ENCODE peak calls at places on chromosome 19, in four cellular contexts. J, Q, V and D are unnamed samples.
A peak's percentile ranks its signal among the peaks of the same experiment; 100 is the strongest.

GRCh38 chr19:17687141-17687856 is 855 bp downstream of the UNC13A start:
- DNase-seq in J (peak; percentile 68), Q (no peak), V (peak; percentile 60), D (no peak)

GRCh38 chr19:33687761-33688656 is 66.3 kb downstream of the CHST8 start:
- DNase-seq in Q (no peak), J (no peak), V (no peak), D (no peak)

GRCh38 chr19:29299416-29300380 is 86.7 kb upstream of the UQCRFS1 start:
- DNase-seq in J (no peak), V (no peak), Q (no peak), D (no peak)

GRCh38 chr19:3149526-3150505 is 14.0 kb downstream of the GNA15 start:
- DNase-seq in J (no peak), V (no peak), Q (no peak), D (no peak)

GRCh38 chr19:30547192-30547591 is 175.0 kb downstream of the ZNF536 start:
- DNase-seq in Q (no peak), V (no peak), J (no peak), D (no peak)

GRCh38 chr19:5096536-5096935 is 127.6 kb downstream of the KDM4B start:
- DNase-seq in J (no peak), Q (no peak), V (no peak), D (no peak)

GRCh38 chr19:32220951-32221350 is 124.5 kb upstream of the ZNF507 start:
- DNase-seq in J (no peak), Q (no peak), V (no peak), D (no peak)

GRCh38 chr19:24065865-24066604 is 21.0 kb upstream of the ZNF254 start:
- DNase-seq in V (no peak), J (no peak), Q (peak; percentile 63), D (no peak)

GRCh38 chr19:46955114-46955812 is 64.4 kb upstream of the NPAS1 start:
- DNase-seq in J (no peak), Q (no peak), V (no peak), D (no peak)

GRCh38 chr19:49200238-49200862 is 42.8 kb downstream of the TRPM4 start:
- DNase-seq in V (peak; percentile 47), J (peak; percentile 19), Q (no peak), D (no peak)

GRCh38 chr19:3617463-3617862 is 9.1 kb downstream of the CACTIN start:
- DNase-seq in J (peak; percentile 26), Q (no peak), V (peak; percentile 76), D (no peak)

GRCh38 chr19:8655340-8655709 is 24.9 kb downstream of the NFILZ start:
- DNase-seq in V (no peak), Q (no peak), J (no peak), D (no peak)

GRCh38 chr19:29628661-29629385 is 22.7 kb downstream of the POP4 start:
- DNase-seq in J (no peak), V (no peak), Q (peak; percentile 67), D (no peak)

GRCh38 chr19:49474545-49474930 is 523 bp downstream of the FLT3LG start:
- DNase-seq in Q (no peak), V (no peak), J (no peak), D (no peak)

GRCh38 chr19:10601999-10602329 is 14.9 kb upstream of the AP1M2 start:
- DNase-seq in J (no peak), Q (no peak), V (no peak), D (no peak)

GRCh38 chr19:53659292-53659691 is 27.5 kb downstream of the DPRX start:
- DNase-seq in J (peak; percentile 93), Q (peak; percentile 91), V (peak; percentile 78), D (no peak)

GRCh38 chr19:39380521-39381502 is 10.1 kb downstream of the PAF1 start:
- DNase-seq in V (no peak), J (no peak), Q (no peak), D (no peak)

GRCh38 chr19:30696514-30696913 is 324.3 kb downstream of the ZNF536 start:
- DNase-seq in V (peak; percentile 87), J (peak; percentile 94), Q (peak; percentile 20), D (no peak)

GRCh38 chr19:17797397-17798201 is 2.7 kb downstream of the B3GNT3 start:
- DNase-seq in Q (peak; percentile 78), V (no peak), J (no peak), D (no peak)

GRCh38 chr19:7391218-7391670 is 42.5 kb downstream of the ARHGEF18 start:
- DNase-seq in V (no peak), Q (peak; percentile 80), J (no peak), D (no peak)

GRCh38 chr19:46283771-46284170 is 13.1 kb upstream of the HIF3A start:
- DNase-seq in Q (no peak), V (no peak), J (no peak), D (no peak)

GRCh38 chr19:32866564-32867265 is 2.9 kb downstream of the SLC7A9 start:
- DNase-seq in V (peak; percentile 37), J (peak; percentile 13), Q (peak; percentile 18), D (no peak)

GRCh38 chr19:33197591-33198000 is 3.5 kb downstream of the LRP3 start:
- DNase-seq in J (no peak), Q (no peak), V (no peak), D (no peak)

GRCh38 chr19:17686592-17687042 is 1.5 kb downstream of the UNC13A start:
- DNase-seq in J (peak; percentile 89), V (peak; percentile 87), Q (no peak), D (no peak)

GRCh38 chr19:28980236-28980868 is 232.6 kb downstream of the UQCRFS1 start:
- DNase-seq in V (peak; percentile 73), J (peak; percentile 75), Q (no peak), D (no peak)

GRCh38 chr19:42206871-42207755 is 10.4 kb downstream of the DEDD2 start:
- DNase-seq in Q (peak; percentile 62), V (no peak), J (no peak), D (no peak)

GRCh38 chr19:52248256-52248655 is 21.1 kb upstream of the ZNF766 start:
- DNase-seq in Q (peak; percentile 55), J (peak; percentile 78), V (peak; percentile 62), D (no peak)

GRCh38 chr19:4496304-4496703 is 22.0 kb downstream of the PLIN4 start:
- DNase-seq in V (no peak), Q (no peak), J (no peak), D (no peak)

GRCh38 chr19:52963229-52963760 is 614 bp upstream of the ZNF816 start:
- DNase-seq in Q (no peak), J (no peak), V (peak; percentile 39), D (no peak)

GRCh38 chr19:39277598-39277997 is 9.4 kb downstream of the IFNL2 start:
- DNase-seq in J (no peak), V (no peak), Q (peak; percentile 63), D (no peak)

GRCh38 chr19:8973501-8974091 is 36.6 kb downstream of the MUC16 start:
- DNase-seq in J (peak; percentile 40), V (no peak), Q (peak; percentile 13), D (no peak)

GRCh38 chr19:54011507-54012211 is 20.2 kb downstream of the CACNG6 start:
- DNase-seq in J (peak; percentile 33), V (peak; percentile 63), Q (no peak), D (no peak)

GRCh38 chr19:29956855-29957254 is 14.8 kb downstream of the URI1 start:
- DNase-seq in V (no peak), J (no peak), Q (no peak), D (no peak)

GRCh38 chr19:17846146-17846545 is 1.6 kb downstream of the JAK3 start:
- DNase-seq in V (no peak), Q (no peak), J (no peak), D (no peak)

GRCh38 chr19:10653482-10653731 is 739 bp upstream of the ILF3 start:
- DNase-seq in Q (no peak), J (no peak), V (no peak), D (no peak)

GRCh38 chr19:1324249-1324791 is 38.6 kb downstream of the EFNA2 start:
- DNase-seq in Q (no peak), J (no peak), V (no peak), D (no peak)

GRCh38 chr19:1327125-1327524 is 41.5 kb downstream of the EFNA2 start:
- DNase-seq in V (no peak), Q (no peak), J (no peak), D (no peak)

GRCh38 chr19:1322198-1322981 is 36.7 kb downstream of the EFNA2 start:
- DNase-seq in V (no peak), Q (no peak), J (no peak), D (no peak)

GRCh38 chr19:1325568-1326294 is 40.1 kb downstream of the EFNA2 start:
- DNase-seq in J (no peak), V (no peak), Q (no peak), D (no peak)

GRCh38 chr19:1324792-1325567 is 39.3 kb downstream of the EFNA2 start:
- DNase-seq in V (no peak), J (no peak), Q (peak; percentile 51), D (no peak)
- H2BK120ac ChIP-seq in V (no peak overlapping the region), J (no peak overlapping the region), Q (no peak overlapping the region), D (peak overlapping the region; percentile 41)

DNA sequence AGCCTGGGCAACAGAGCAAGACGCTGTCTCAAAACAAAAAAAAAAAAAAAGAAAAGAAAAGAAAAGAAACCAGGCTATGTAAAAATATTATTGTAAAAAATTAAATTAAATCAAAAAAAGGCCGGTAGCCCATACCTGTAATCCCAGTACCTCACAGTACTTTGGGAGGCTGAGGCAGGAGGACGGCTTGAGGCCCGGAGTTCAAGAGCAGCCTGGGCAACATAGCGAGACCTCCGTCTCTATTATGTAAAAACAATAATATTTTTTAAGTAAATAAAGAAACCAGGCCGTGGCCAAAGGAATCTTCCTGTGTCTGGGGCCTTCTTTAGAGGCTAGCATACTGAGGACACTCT is 770 bp upstream of the CAPNS1 start:
- DNase-seq in Q (no peak), V (no peak), J (no peak), D (no peak)
- H2BK120ac ChIP-seq in Q (peak overlapping the region; percentile 43), V (no peak overlapping the region), J (no peak overlapping the region), D (no peak overlapping the region)

DNA sequence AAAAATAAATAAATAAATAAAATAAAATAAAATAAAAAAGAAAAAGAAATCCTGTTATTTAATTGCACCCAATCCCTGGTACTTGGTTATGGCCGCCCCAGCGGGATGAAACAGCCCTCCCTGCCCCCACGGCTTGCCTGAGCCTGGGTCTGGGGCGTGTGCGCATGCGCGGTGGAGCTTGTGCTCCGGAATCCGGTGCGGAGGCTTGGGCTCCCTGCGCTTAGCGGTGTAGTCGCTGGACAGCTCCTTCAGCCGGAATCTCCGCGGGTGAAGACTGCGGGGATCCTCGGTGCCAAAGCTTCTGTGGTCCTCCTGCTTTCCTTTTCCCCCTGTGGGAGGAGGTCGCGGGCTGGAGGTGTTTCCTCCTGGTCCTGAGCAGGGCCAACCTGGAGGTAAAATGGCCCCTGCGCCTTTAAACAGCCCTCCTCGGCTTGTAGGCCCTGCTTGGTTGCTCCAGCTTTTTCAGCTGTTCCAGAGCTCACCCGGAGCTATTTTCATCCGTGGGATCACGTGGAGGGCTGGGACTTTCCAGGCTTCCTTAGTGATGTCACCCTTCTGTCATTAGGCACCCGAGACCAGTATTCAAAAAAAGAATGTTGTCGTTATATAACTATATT is at the start of gene PLA2G4C:
- DNase-seq in Q (peak; percentile 93), J (peak; percentile 92), V (peak; percentile 93), D (peak; percentile 78)
- H2BK120ac ChIP-seq in Q (no peak within 1 kb of the TSS), J (no peak within 1 kb of the TSS), V (no peak within 1 kb of the TSS), D (no peak within 1 kb of the TSS)

DNA sequence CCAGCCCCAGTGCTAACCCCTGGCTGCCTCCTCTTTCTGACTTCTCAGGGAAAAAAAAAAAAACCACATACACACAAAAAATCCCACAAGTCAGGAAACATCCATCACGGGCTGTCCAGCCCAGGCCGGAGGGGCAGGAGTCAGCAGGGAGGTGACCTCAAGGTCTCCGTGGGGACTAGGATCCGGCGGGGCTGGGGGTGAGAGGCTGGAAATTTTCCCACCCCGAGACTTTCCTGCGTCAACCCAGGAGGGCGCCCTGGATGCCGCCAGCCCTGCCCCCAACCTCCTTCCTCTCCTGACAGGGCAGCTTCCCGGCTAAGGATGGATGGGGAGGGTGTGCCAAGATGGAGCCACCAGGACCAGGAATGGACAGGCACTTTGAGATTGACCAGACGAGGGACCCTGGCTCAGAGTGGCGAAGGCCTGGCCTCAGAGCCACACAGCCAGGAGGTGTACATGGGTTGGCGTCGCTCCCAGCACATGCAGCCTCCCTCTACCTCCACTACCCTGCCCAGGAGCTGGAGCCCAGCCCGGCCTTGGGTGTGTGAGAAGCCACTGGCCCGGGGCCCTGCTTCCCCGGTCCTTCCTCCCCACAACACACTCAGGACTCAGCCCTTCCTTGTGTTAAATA is 33.3 kb downstream of the BLOC1S3 start:
- DNase-seq in J (no peak), Q (no peak), V (no peak), D (no peak)
- H2BK120ac ChIP-seq in J (no peak overlapping the region), Q (no peak overlapping the region), V (no peak overlapping the region), D (no peak overlapping the region)